ENCODE peak calls at places on chromosomes 4 and X, in six cellular contexts. One of them, this sample, is unnamed.

GRCh38 chr4:134885436-134885835 is 683.8 kb upstream of the PABPC4L start:
- DNase-seq in neuronal stem cell: no peak
- DNase-seq in H9: no peak
- DNase-seq in IMR-90: no peak
- DNase-seq in H1: no peak
- DNase-seq in mesenchymal stem cell: peak; percentile 26
- DNase-seq in this sample: no peak

GRCh38 chr4:160362478-160362877 is 1259.6 kb downstream of the RAPGEF2 start:
- DNase-seq in neuronal stem cell: no peak
- DNase-seq in H9: no peak
- DNase-seq in IMR-90: no peak
- DNase-seq in H1: no peak
- DNase-seq in mesenchymal stem cell: no peak
- DNase-seq in this sample: no peak

GRCh38 chr4:45442466-45442865 is 681.4 kb downstream of the GABRG1 start:
- DNase-seq in neuronal stem cell: no peak
- DNase-seq in H9: no peak
- DNase-seq in IMR-90: no peak
- DNase-seq in H1: no peak
- DNase-seq in mesenchymal stem cell: peak; percentile 13
- DNase-seq in this sample: peak; percentile 7

GRCh38 chr4:141410839-141411238 is 190.1 kb downstream of the ZNF330 start:
- DNase-seq in neuronal stem cell: no peak
- DNase-seq in H9: no peak
- DNase-seq in IMR-90: peak; percentile 59
- DNase-seq in H1: no peak
- DNase-seq in mesenchymal stem cell: no peak
- DNase-seq in this sample: no peak

GRCh38 chr4:74098628-74098995 is 383 bp downstream of the CXCL2 start:
- DNase-seq in neuronal stem cell: no peak
- DNase-seq in H9: peak; percentile 38
- DNase-seq in IMR-90: no peak
- DNase-seq in H1: no peak
- DNase-seq in mesenchymal stem cell: peak; percentile 62
- DNase-seq in this sample: no peak

GRCh38 chr4:8719421-8719820 is 126.9 kb downstream of the CPZ start:
- DNase-seq in neuronal stem cell: no peak
- DNase-seq in H9: peak; percentile 15
- DNase-seq in IMR-90: no peak
- DNase-seq in H1: no peak
- DNase-seq in mesenchymal stem cell: no peak
- DNase-seq in this sample: no peak

GRCh38 chr4:173410106-173410505 is 11.2 kb upstream of the SCRG1 start:
- DNase-seq in neuronal stem cell: no peak
- DNase-seq in H9: no peak
- DNase-seq in IMR-90: no peak
- DNase-seq in H1: no peak
- DNase-seq in mesenchymal stem cell: no peak
- DNase-seq in this sample: no peak

GRCh38 chr4:53235547-53235946 is 130.3 kb downstream of the SCFD2 start:
- DNase-seq in neuronal stem cell: no peak
- DNase-seq in H9: no peak
- DNase-seq in IMR-90: no peak
- DNase-seq in H1: no peak
- DNase-seq in mesenchymal stem cell: no peak
- DNase-seq in this sample: no peak

GRCh38 chrX:38881727-38882126 is 80.5 kb downstream of the MID1IP1 start:
- DNase-seq in neuronal stem cell: no peak
- DNase-seq in H9: no peak
- DNase-seq in IMR-90: no peak
- DNase-seq in H1: no peak
- DNase-seq in mesenchymal stem cell: no peak
- DNase-seq in this sample: no peak

GRCh38 chrX:38347136-38347535 is 5.3 kb upstream of the OTC start:
- DNase-seq in neuronal stem cell: no peak
- DNase-seq in H9: no peak
- DNase-seq in IMR-90: peak; percentile 52
- DNase-seq in H1: no peak
- DNase-seq in mesenchymal stem cell: peak; percentile 73
- DNase-seq in this sample: peak; percentile 60

GRCh38 chrX:87299563-87300160 is 217.9 kb upstream of the KLHL4 start:
- DNase-seq in neuronal stem cell: peak; percentile 1
- DNase-seq in H9: no peak
- DNase-seq in IMR-90: peak; percentile 8
- DNase-seq in H1: no peak
- DNase-seq in mesenchymal stem cell: peak; percentile 1
- DNase-seq in this sample: peak; percentile 3

GRCh38 chrX:11881485-11882170 is 123.6 kb downstream of the MSL3 start:
- DNase-seq in neuronal stem cell: no peak
- DNase-seq in H9: no peak
- DNase-seq in IMR-90: no peak
- DNase-seq in H1: no peak
- DNase-seq in mesenchymal stem cell: no peak
- DNase-seq in this sample: no peak

GRCh38 chrX:42119076-42119475 is 195.7 kb upstream of the CASK start:
- DNase-seq in neuronal stem cell: no peak
- DNase-seq in H9: no peak
- DNase-seq in IMR-90: peak; percentile 72
- DNase-seq in H1: no peak
- DNase-seq in mesenchymal stem cell: peak; percentile 78
- DNase-seq in this sample: peak; percentile 19

GRCh38 chr4:75655562-75655961 is 17.6 kb downstream of the G3BP2 start:
- DNase-seq in neuronal stem cell: no peak
- DNase-seq in H9: no peak
- DNase-seq in IMR-90: no peak
- DNase-seq in H1: no peak
- DNase-seq in mesenchymal stem cell: no peak
- DNase-seq in this sample: no peak

GRCh38 chr4:42671431-42672194 is 14.7 kb upstream of the ATP8A1 start:
- DNase-seq in neuronal stem cell: no peak
- DNase-seq in H9: no peak
- DNase-seq in IMR-90: no peak
- DNase-seq in H1: no peak
- DNase-seq in mesenchymal stem cell: no peak
- DNase-seq in this sample: peak; percentile 42

GRCh38 chr4:130736436-130737185 is 1640.7 kb downstream of the C4orf33 start:
- DNase-seq in neuronal stem cell: no peak
- DNase-seq in H9: no peak
- DNase-seq in IMR-90: no peak
- DNase-seq in H1: no peak
- DNase-seq in mesenchymal stem cell: no peak
- DNase-seq in this sample: no peak

GRCh38 chr4:8818063-8818881 is 53.4 kb downstream of the HMX1 start:
- DNase-seq in neuronal stem cell: no peak
- DNase-seq in H9: peak; percentile 20
- DNase-seq in IMR-90: no peak
- DNase-seq in H1: no peak
- DNase-seq in mesenchymal stem cell: no peak
- DNase-seq in this sample: no peak

GRCh38 chr4:105808459-105809041 is 86.7 kb upstream of the NPNT start:
- DNase-seq in neuronal stem cell: no peak
- DNase-seq in H9: no peak
- DNase-seq in IMR-90: peak; percentile 88
- DNase-seq in H1: no peak
- DNase-seq in mesenchymal stem cell: peak; percentile 76
- DNase-seq in this sample: peak; percentile 18

GRCh38 chr4:108783666-108784463 is 21.0 kb upstream of the ETNPPL start:
- DNase-seq in neuronal stem cell: no peak
- DNase-seq in H9: no peak
- DNase-seq in IMR-90: no peak
- DNase-seq in H1: no peak
- DNase-seq in mesenchymal stem cell: peak; percentile 12
- DNase-seq in this sample: no peak

GRCh38 chr4:131974730-131975129 is 1174.4 kb upstream of the PCDH10 start:
- DNase-seq in neuronal stem cell: no peak
- DNase-seq in H9: no peak
- DNase-seq in IMR-90: no peak
- DNase-seq in H1: no peak
- DNase-seq in mesenchymal stem cell: no peak
- DNase-seq in this sample: no peak

GRCh38 chr4:152684587-152684986 is 4.8 kb upstream of the TMEM154 start:
- DNase-seq in neuronal stem cell: no peak
- DNase-seq in H9: no peak
- DNase-seq in IMR-90: no peak
- DNase-seq in H1: no peak
- DNase-seq in mesenchymal stem cell: no peak
- DNase-seq in this sample: no peak

GRCh38 chr4:152679414-152680281 is at the start of gene TMEM154:
- DNase-seq in neuronal stem cell: peak; percentile 41
- DNase-seq in H9: peak; percentile 71
- DNase-seq in IMR-90: peak; percentile 53
- DNase-seq in H1: peak; percentile 25
- DNase-seq in mesenchymal stem cell: peak; percentile 76
- DNase-seq in this sample: peak; percentile 97

GRCh38 chr4:152684007-152684406 is 4.2 kb upstream of the TMEM154 start:
- DNase-seq in neuronal stem cell: no peak
- DNase-seq in H9: no peak
- DNase-seq in IMR-90: no peak
- DNase-seq in H1: no peak
- DNase-seq in mesenchymal stem cell: no peak
- DNase-seq in this sample: no peak

GRCh38 chr4:152680988-152681731 is 1.4 kb upstream of the TMEM154 start:
- DNase-seq in neuronal stem cell: no peak
- DNase-seq in H9: no peak
- DNase-seq in IMR-90: peak; percentile 59
- DNase-seq in H1: no peak
- DNase-seq in mesenchymal stem cell: peak; percentile 93
- DNase-seq in this sample: peak; percentile 93

DNA sequence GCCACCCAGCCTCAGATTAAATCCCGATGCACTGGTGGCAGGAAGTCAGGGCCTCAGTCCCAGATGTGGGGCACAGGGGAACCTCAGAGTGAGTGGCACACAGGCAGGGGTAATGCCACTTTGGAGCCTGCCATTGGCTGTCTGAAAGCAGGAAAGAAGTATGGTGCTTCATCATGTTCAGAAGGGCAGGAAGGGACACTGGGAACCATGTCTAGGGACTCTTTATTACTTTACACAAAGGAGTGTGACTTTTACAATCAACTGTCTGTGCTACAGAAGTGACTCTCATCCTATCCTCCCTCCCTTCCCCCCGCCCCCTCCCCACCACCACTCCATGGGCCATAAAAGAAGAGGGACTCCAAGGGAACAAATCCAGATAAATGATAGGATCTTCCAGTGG is 2.3 kb upstream of the TMEM154 start:
- DNase-seq in neuronal stem cell: no peak
- DNase-seq in H9: no peak
- DNase-seq in IMR-90: no peak
- DNase-seq in H1: no peak
- DNase-seq in mesenchymal stem cell: no peak
- DNase-seq in this sample: peak; percentile 37
- H2AK5ac ChIP-seq in neuronal stem cell: no peak overlapping the region
- H2AK5ac ChIP-seq in H9: no peak overlapping the region
- H2AK5ac ChIP-seq in IMR-90: no peak overlapping the region
- H2AK5ac ChIP-seq in H1: no peak overlapping the region
- H2AK5ac ChIP-seq in mesenchymal stem cell: no peak overlapping the region
- H2AK5ac ChIP-seq in this sample: no peak overlapping the region

GRCh38 chr4:151488968-151489367 is 80.0 kb downstream of the FHIP1A start:
- DNase-seq in neuronal stem cell: no peak
- DNase-seq in H9: no peak
- DNase-seq in IMR-90: no peak
- DNase-seq in H1: no peak
- DNase-seq in mesenchymal stem cell: no peak
- DNase-seq in this sample: peak; percentile 62

GRCh38 chr4:151486166-151486565 is 77.2 kb downstream of the FHIP1A start:
- DNase-seq in neuronal stem cell: no peak
- DNase-seq in H9: no peak
- DNase-seq in IMR-90: peak; percentile 36
- DNase-seq in H1: no peak
- DNase-seq in mesenchymal stem cell: peak; percentile 20
- DNase-seq in this sample: no peak

GRCh38 chr4:151484396-151485102 is 75.6 kb downstream of the FHIP1A start:
- DNase-seq in neuronal stem cell: peak; percentile 2
- DNase-seq in H9: peak; percentile 61
- DNase-seq in IMR-90: peak; percentile 77
- DNase-seq in H1: peak; percentile 53
- DNase-seq in mesenchymal stem cell: peak; percentile 69
- DNase-seq in this sample: peak; percentile 89

GRCh38 chr4:151481813-151482212 is 72.8 kb downstream of the FHIP1A start:
- DNase-seq in neuronal stem cell: no peak
- DNase-seq in H9: no peak
- DNase-seq in IMR-90: no peak
- DNase-seq in H1: no peak
- DNase-seq in mesenchymal stem cell: no peak
- DNase-seq in this sample: no peak

GRCh38 chr4:151485541-151486131 is 76.7 kb downstream of the FHIP1A start:
- DNase-seq in neuronal stem cell: no peak
- DNase-seq in H9: peak; percentile 37
- DNase-seq in IMR-90: no peak
- DNase-seq in H1: no peak
- DNase-seq in mesenchymal stem cell: no peak
- DNase-seq in this sample: peak; percentile 31
- H2BK15ac ChIP-seq in neuronal stem cell: no peak overlapping the region
- H2BK15ac ChIP-seq in H9: no peak overlapping the region
- H2BK15ac ChIP-seq in IMR-90: no peak overlapping the region
- H2BK15ac ChIP-seq in H1: no peak overlapping the region
- H2BK15ac ChIP-seq in mesenchymal stem cell: no peak overlapping the region
- H2BK15ac ChIP-seq in this sample: no peak overlapping the region

GRCh38 chr4:147090486-147090885 is 144.8 kb upstream of the TTC29 start:
- DNase-seq in neuronal stem cell: no peak
- DNase-seq in H9: no peak
- DNase-seq in IMR-90: no peak
- DNase-seq in H1: no peak
- DNase-seq in mesenchymal stem cell: no peak
- DNase-seq in this sample: no peak
- H2AK5ac ChIP-seq in neuronal stem cell: no peak overlapping the region
- H2AK5ac ChIP-seq in H9: no peak overlapping the region
- H2AK5ac ChIP-seq in IMR-90: no peak overlapping the region
- H2AK5ac ChIP-seq in H1: no peak overlapping the region
- H2AK5ac ChIP-seq in mesenchymal stem cell: peak overlapping the region; percentile 36
- H2AK5ac ChIP-seq in this sample: no peak overlapping the region

DNA sequence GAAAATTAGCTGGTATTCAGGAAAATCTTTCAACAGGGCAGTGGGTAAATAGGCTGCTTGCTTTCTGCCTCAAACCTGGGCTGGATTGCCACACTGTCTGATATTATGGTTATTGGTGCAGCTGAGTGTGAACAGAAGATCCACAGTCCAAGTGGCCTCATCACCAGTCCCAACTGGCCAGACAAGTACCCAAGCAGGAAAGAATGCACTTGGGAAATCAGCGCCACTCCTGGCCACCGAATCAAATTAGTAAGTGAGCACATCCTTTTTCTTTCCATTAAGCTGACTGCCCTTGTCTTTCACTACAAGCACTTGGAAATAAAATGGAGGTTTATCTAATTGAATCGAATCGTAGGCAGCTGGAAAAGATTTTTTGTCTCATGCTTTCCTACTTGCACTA is 204.7 kb downstream of the TLL1 start:
- DNase-seq in neuronal stem cell: no peak
- DNase-seq in H9: no peak
- DNase-seq in IMR-90: no peak
- DNase-seq in H1: no peak
- DNase-seq in mesenchymal stem cell: no peak
- DNase-seq in this sample: no peak
- H2BK15ac ChIP-seq in neuronal stem cell: no peak overlapping the region
- H2BK15ac ChIP-seq in H9: no peak overlapping the region
- H2BK15ac ChIP-seq in IMR-90: no peak overlapping the region
- H2BK15ac ChIP-seq in H1: no peak overlapping the region
- H2BK15ac ChIP-seq in mesenchymal stem cell: no peak overlapping the region
- H2BK15ac ChIP-seq in this sample: no peak overlapping the region

GRCh38 chr4:128060620-128061565 is at the start of gene LARP1B:
- DNase-seq in neuronal stem cell: peak; percentile 94
- DNase-seq in H9: peak; percentile 97
- DNase-seq in IMR-90: peak; percentile 95
- DNase-seq in H1: peak; percentile 85
- DNase-seq in mesenchymal stem cell: peak; percentile 97
- DNase-seq in this sample: peak; percentile 98
- H2AK5ac ChIP-seq in neuronal stem cell: no peak within 1 kb of the TSS
- H2AK5ac ChIP-seq in H9: no peak within 1 kb of the TSS
- H2AK5ac ChIP-seq in IMR-90: peak within 1 kb of the TSS; percentile 87
- H2AK5ac ChIP-seq in H1: no peak within 1 kb of the TSS
- H2AK5ac ChIP-seq in mesenchymal stem cell: no peak within 1 kb of the TSS
- H2AK5ac ChIP-seq in this sample: no peak within 1 kb of the TSS